ENCODE peak calls at places on chromosomes 1 and 21, in four cellular contexts. U, A, M and P are unnamed samples.

GRCh38 chr21:35070436-35070835 is 21.3 kb upstream of the RUNX1 start:
- DNase-seq in M (no peak), U (no peak), A (no peak), P (no peak)

GRCh38 chr1:113192242-113192641 is 119.2 kb downstream of the LRIG2 start:
- DNase-seq in U (no peak), M (peak; percentile 5), A (no peak), P (no peak)

GRCh38 chr1:232147215-232147614 is 482.7 kb downstream of the SIPA1L2 start:
- DNase-seq in U (no peak), M (no peak), A (no peak), P (no peak)

GRCh38 chr21:34022557-34023335 is 50.6 kb upstream of the MRPS6 start:
- DNase-seq in U (no peak), A (no peak), M (no peak), P (no peak)

GRCh38 chr1:230356869-230357778 is 69.0 kb downstream of the PGBD5 start:
- DNase-seq in A (no peak), M (no peak), U (no peak), P (no peak)

GRCh38 chr1:12031039-12031980 is 12.0 kb downstream of the MIIP start:
- DNase-seq in A (no peak), M (peak; percentile 78), U (no peak), P (peak; percentile 45)

GRCh38 chr1:221778535-221779142 is 36.8 kb upstream of the DUSP10 start:
- DNase-seq in M (no peak), A (peak; percentile 82), U (no peak), P (no peak)

GRCh38 chr1:19569786-19570185 is 74.3 kb upstream of the NBL1 start:
- DNase-seq in M (no peak), U (no peak), A (no peak), P (no peak)

GRCh38 chr1:158932171-158932570 is 819 bp downstream of the PYHIN1 start:
- DNase-seq in A (no peak), M (no peak), U (no peak), P (no peak)

GRCh38 chr1:230860617-230861384 is 7.5 kb downstream of the C1orf198 start:
- DNase-seq in A (no peak), U (no peak), M (peak; percentile 44), P (no peak)

GRCh38 chr1:62687421-62687902 is 724 bp downstream of the DOCK7 start:
- DNase-seq in M (peak; percentile 49), U (peak; percentile 65), A (no peak), P (peak; percentile 40)

GRCh38 chr1:94690033-94690712 is 130.0 kb upstream of the SLC44A3 start:
- DNase-seq in U (no peak), M (no peak), A (no peak), P (no peak)

GRCh38 chr1:7705048-7705907 is 65.8 kb upstream of the VAMP3 start:
- DNase-seq in M (peak; percentile 27), U (no peak), A (no peak), P (no peak)

DNA sequence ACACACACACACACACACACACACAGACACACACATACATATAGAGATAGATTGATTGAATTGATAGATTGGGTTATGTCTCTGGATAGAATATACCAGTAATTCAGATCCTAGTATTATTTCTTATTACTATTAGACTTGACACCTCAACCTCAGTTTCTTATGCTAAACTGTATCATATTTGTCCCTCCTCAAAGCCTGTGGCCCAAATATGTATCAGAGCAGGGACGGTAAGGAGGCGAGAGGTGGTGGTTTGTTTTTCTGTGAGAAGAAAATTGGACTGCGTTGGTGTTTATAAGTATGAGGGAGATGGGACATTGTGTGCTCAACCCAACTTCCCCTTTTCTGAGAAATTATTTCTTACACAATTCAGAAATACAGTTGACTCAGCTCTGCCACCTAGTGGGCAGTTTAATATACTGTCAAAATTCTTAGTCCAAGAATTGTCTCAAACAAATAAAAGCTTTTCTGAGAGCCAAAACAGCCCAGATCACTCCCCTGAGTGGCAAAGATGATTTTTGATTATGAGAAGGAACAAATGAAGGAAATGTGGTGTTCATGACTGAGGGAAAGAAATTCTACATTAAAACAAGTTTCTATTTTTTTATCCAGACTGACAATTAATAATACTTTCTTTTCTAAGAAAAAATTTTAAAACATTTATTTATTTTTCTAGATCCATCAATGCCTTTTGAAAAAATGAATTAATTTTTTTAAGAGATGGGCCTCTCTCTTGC is 10.8 kb upstream of the TXNIP start:
- DNase-seq in U (peak; percentile 72), A (peak; percentile 72), M (peak; percentile 53), P (peak; percentile 79)
- TF ChIP-seq HDAC2 in U (no peak), A (no peak), M (no peak), P (no peak)

GRCh38 chr1:27235827-27236226 is 1.4 kb downstream of the WDTC1 start:
- DNase-seq in M (no peak), A (no peak), U (no peak), P (no peak)

GRCh38 chr1:27234054-27234882 is at the start of gene WDTC1:
- DNase-seq in A (peak; percentile 79), M (peak; percentile 99), U (peak; percentile 88), P (peak; percentile 93)

GRCh38 chr1:27233677-27234053 is 767 bp upstream of the WDTC1 start:
- DNase-seq in A (no peak), U (no peak), M (peak; percentile 37), P (no peak)

GRCh38 chr1:27238032-27238431 is 3.6 kb downstream of the WDTC1 start:
- DNase-seq in U (no peak), M (no peak), A (no peak), P (no peak)

DNA sequence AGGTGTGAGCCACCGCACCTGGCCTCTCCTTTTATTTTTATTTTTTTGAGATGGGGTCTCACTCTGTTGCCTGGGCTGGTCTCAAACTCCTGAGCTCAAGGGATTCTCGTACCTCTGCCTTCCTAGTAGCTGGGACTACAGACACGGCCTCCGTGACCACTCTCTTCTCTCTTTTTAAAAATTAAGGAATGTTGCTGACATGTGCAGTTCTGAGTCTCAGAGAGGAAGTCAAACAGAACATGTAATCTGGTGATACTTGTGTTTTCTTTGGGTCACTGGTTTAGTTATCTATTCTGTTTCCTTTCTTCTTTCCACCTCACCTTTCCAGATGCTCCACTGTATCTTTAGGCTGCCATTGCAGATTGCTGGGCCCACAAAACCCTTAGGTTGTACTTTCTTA is 2.7 kb downstream of the WDTC1 start:
- DNase-seq in M (no peak), U (no peak), A (no peak), P (no peak)
- TF ChIP-seq BHLHE40 in M (no peak), U (no peak), A (no peak), P (no peak)

DNA sequence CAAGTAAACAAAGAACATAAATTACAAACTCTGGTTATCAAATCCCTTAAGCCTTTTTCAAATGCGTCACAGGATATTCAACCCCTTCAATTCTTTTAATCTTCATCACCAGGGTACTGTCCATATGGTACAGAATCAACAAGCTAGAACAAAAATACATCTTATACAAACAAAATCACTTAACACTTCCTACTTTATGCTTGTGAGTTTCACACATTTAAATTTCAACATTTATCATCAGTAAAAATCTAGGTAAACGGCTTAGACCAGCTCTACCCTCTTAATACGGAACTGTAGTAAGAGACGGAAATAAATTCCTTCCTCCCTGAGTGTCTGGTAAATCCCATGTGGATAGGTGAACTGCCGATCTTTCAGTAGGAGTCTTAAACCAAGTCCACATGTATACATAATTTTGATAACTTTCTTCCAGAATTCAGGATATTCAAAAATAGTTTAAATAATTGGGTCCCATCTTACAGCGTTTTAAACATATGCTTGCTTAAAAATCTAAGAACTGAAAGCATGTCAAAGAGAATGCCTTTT is 1.0 kb downstream of the CCDC181 start:
- DNase-seq in A (no peak), U (no peak), M (no peak), P (no peak)
- TF ChIP-seq USF2 in A (no peak), U (no peak), M (no peak), P (no peak)

GRCh38 chr1:156422602-156423091 is 53.6 kb downstream of the RHBG start:
- DNase-seq in U (no peak), A (no peak), M (peak; percentile 31), P (no peak)
- TF ChIP-seq HDAC2 in U (no peak), A (no peak), M (no peak), P (no peak)